ENCODE peak calls at places on chromosomes 1 and 21, in six cellular contexts. G, Y, J, P, O and E are unnamed samples.
A peak's percentile ranks its signal among the peaks of the same experiment; 100 is the strongest.

GRCh38 chr1:156806512-156807440 is 9.9 kb downstream of the SH2D2A start:
- DNase-seq in G (no peak), Y (no peak), J (no peak), P (no peak), O (no peak), E (no peak)

GRCh38 chr21:25572895-25573310 is 34.4 kb downstream of the MRPL39 start:
- DNase-seq in G (no peak), Y (no peak), J (no peak), P (peak; percentile 14), O (no peak), E (no peak)

GRCh38 chr21:33808715-33809367 is 106.8 kb downstream of the ATP5PO start:
- DNase-seq in G (no peak), Y (no peak), J (no peak), P (no peak), O (no peak), E (no peak)

GRCh38 chr1:51297401-51298321 is 32.7 kb downstream of the TTC39A start:
- DNase-seq in G (no peak), Y (no peak), J (no peak), P (no peak), O (no peak), E (peak; percentile 72)

GRCh38 chr21:25956993-25957714 is 213.4 kb downstream of the APP start:
- DNase-seq in G (no peak), Y (no peak), J (peak; percentile 84), P (no peak), O (peak; percentile 55), E (no peak)

GRCh38 chr1:19418503-19418971 is 66.8 kb downstream of the CAPZB start:
- DNase-seq in G (no peak), Y (no peak), J (peak; percentile 77), P (no peak), O (no peak), E (no peak)

GRCh38 chr1:226697151-226697575 is 41.9 kb downstream of the ITPKB start:
- DNase-seq in G (no peak), Y (no peak), J (peak; percentile 66), P (peak; percentile 69), O (peak; percentile 81), E (no peak)

GRCh38 chr1:89622895-89623294 is 10.0 kb upstream of the LRRC8C start:
- DNase-seq in G (no peak), Y (no peak), J (no peak), P (no peak), O (peak; percentile 14), E (no peak)

GRCh38 chr1:87219626-87220025 is 109.1 kb upstream of the LMO4 start:
- DNase-seq in G (no peak), Y (no peak), J (no peak), P (no peak), O (peak; percentile 59), E (no peak)

GRCh38 chr1:6603851-6604558 is 1.3 kb upstream of the KLHL21 start:
- DNase-seq in G (no peak), Y (no peak), J (peak; percentile 89), P (no peak), O (no peak), E (peak; percentile 49)

GRCh38 chr1:12619396-12620141 is 1.6 kb upstream of the DHRS3 start:
- DNase-seq in G (peak; percentile 85), Y (peak; percentile 64), J (peak; percentile 97), P (peak; percentile 67), O (peak; percentile 86), E (peak; percentile 92)

GRCh38 chr1:171217658-171218443 is 30.4 kb upstream of the FMO1 start:
- DNase-seq in G (no peak), Y (no peak), J (no peak), P (no peak), O (peak; percentile 40), E (no peak)

GRCh38 chr1:156845055-156845952 is 13.6 kb downstream of the INSRR start:
- DNase-seq in G (no peak), Y (no peak), J (peak; percentile 48), P (no peak), O (no peak), E (no peak)

GRCh38 chr1:16252912-16253311 is 15.9 kb upstream of the CPLANE2 start:
- DNase-seq in G (no peak), Y (no peak), J (no peak), P (no peak), O (no peak), E (no peak)

GRCh38 chr1:56578963-56579875 is at the start of gene PLPP3:
- DNase-seq in G (peak; percentile 68), Y (peak; percentile 7), J (peak; percentile 95), P (peak; percentile 24), O (peak; percentile 85), E (peak; percentile 86)

GRCh38 chr1:25543425-25544242 is at the start of gene LDLRAP1:
- DNase-seq in G (peak; percentile 69), Y (peak; percentile 65), J (peak; percentile 87), P (peak; percentile 55), O (peak; percentile 76), E (peak; percentile 87)

GRCh38 chr1:6260961-6261614 is at the start of gene GPR153:
- DNase-seq in G (no peak), Y (peak; percentile 48), J (peak; percentile 73), P (no peak), O (peak; percentile 59), E (peak; percentile 50)

GRCh38 chr1:240776237-240776636 is 164.3 kb upstream of the GREM2 start:
- DNase-seq in G (no peak), Y (no peak), J (no peak), P (no peak), O (no peak), E (no peak)

GRCh38 chr1:6243993-6244392 is at the start of gene HES3:
- DNase-seq in G (no peak), Y (no peak), J (no peak), P (no peak), O (no peak), E (no peak)

GRCh38 chr1:221631551-221631950 is 110.3 kb downstream of the DUSP10 start:
- DNase-seq in G (no peak), Y (no peak), J (no peak), P (no peak), O (no peak), E (no peak)

GRCh38 chr1:231311696-231312095 is 26.0 kb downstream of the EXOC8 start:
- DNase-seq in G (no peak), Y (no peak), J (no peak), P (no peak), O (no peak), E (no peak)

GRCh38 chr1:82628887-82629286 is 828.2 kb downstream of the ADGRL2 start:
- DNase-seq in G (no peak), Y (no peak), J (no peak), P (no peak), O (no peak), E (no peak)